ENCODE peak calls at places on chromosomes 2 and 18, in four cellular contexts. One of them, this sample, is unnamed.

GRCh38 chr2:31334311-31335026 is 80.1 kb downstream of the XDH start:
- DNase-seq in stimulated activated CD4-positive, alpha-beta T cell treated with anti-CD3 and anti-CD28 coated beads, Interleukin-15, amount 100 ng/mL, for 24 hours: no peak
- DNase-seq in cardiac fibroblast: peak
- DNase-seq in naive B cell: no peak
- DNase-seq in this sample: no peak

GRCh38 chr18:13361422-13361821 is 142.9 kb downstream of the LDLRAD4 start:
- DNase-seq in naive B cell: no peak
- DNase-seq in stimulated activated CD4-positive, alpha-beta T cell treated with anti-CD3 and anti-CD28 coated beads, Interleukin-15, amount 100 ng/mL, for 24 hours: no peak
- DNase-seq in cardiac fibroblast: no peak
- DNase-seq in this sample: no peak

GRCh38 chr2:30197570-30197969 is 33.8 kb upstream of the LBH start:
- DNase-seq in stimulated activated CD4-positive, alpha-beta T cell treated with anti-CD3 and anti-CD28 coated beads, Interleukin-15, amount 100 ng/mL, for 24 hours: no peak
- DNase-seq in cardiac fibroblast: no peak
- DNase-seq in naive B cell: no peak
- DNase-seq in this sample: no peak

GRCh38 chr2:161586517-161587167 is 37.6 kb upstream of the SLC4A10 start:
- DNase-seq in naive B cell: no peak
- DNase-seq in cardiac fibroblast: peak
- DNase-seq in stimulated activated CD4-positive, alpha-beta T cell treated with anti-CD3 and anti-CD28 coated beads, Interleukin-15, amount 100 ng/mL, for 24 hours: no peak
- DNase-seq in this sample: peak

GRCh38 chr2:70861774-70862644 is 26.4 kb upstream of the CD207 start:
- DNase-seq in stimulated activated CD4-positive, alpha-beta T cell treated with anti-CD3 and anti-CD28 coated beads, Interleukin-15, amount 100 ng/mL, for 24 hours: peak
- DNase-seq in naive B cell: peak
- DNase-seq in cardiac fibroblast: peak
- DNase-seq in this sample: peak

GRCh38 chr2:219249203-219249980 is 3.7 kb upstream of the TUBA4B start:
- DNase-seq in cardiac fibroblast: peak
- DNase-seq in naive B cell: peak
- DNase-seq in stimulated activated CD4-positive, alpha-beta T cell treated with anti-CD3 and anti-CD28 coated beads, Interleukin-15, amount 100 ng/mL, for 24 hours: peak
- DNase-seq in this sample: peak

GRCh38 chr18:9918016-9918680 is 4.3 kb downstream of the VAPA start:
- DNase-seq in naive B cell: no peak
- DNase-seq in stimulated activated CD4-positive, alpha-beta T cell treated with anti-CD3 and anti-CD28 coated beads, Interleukin-15, amount 100 ng/mL, for 24 hours: no peak
- DNase-seq in cardiac fibroblast: peak
- DNase-seq in this sample: no peak

GRCh38 chr2:106886916-106887758 is 1.2 kb upstream of the ST6GAL2 start:
- DNase-seq in stimulated activated CD4-positive, alpha-beta T cell treated with anti-CD3 and anti-CD28 coated beads, Interleukin-15, amount 100 ng/mL, for 24 hours: peak
- DNase-seq in cardiac fibroblast: peak
- DNase-seq in naive B cell: no peak
- DNase-seq in this sample: peak

GRCh38 chr2:170820647-170821630 is 4.3 kb downstream of the GAD1 start:
- DNase-seq in naive B cell: no peak
- DNase-seq in cardiac fibroblast: no peak
- DNase-seq in stimulated activated CD4-positive, alpha-beta T cell treated with anti-CD3 and anti-CD28 coated beads, Interleukin-15, amount 100 ng/mL, for 24 hours: no peak
- DNase-seq in this sample: peak

GRCh38 chr2:199956062-199956380 is 639 bp downstream of the MAIP1 start:
- DNase-seq in cardiac fibroblast: no peak
- DNase-seq in stimulated activated CD4-positive, alpha-beta T cell treated with anti-CD3 and anti-CD28 coated beads, Interleukin-15, amount 100 ng/mL, for 24 hours: no peak
- DNase-seq in naive B cell: no peak
- DNase-seq in this sample: no peak

GRCh38 chr2:11692966-11693521 is 23.0 kb upstream of the NTSR2 start:
- DNase-seq in cardiac fibroblast: peak
- DNase-seq in stimulated activated CD4-positive, alpha-beta T cell treated with anti-CD3 and anti-CD28 coated beads, Interleukin-15, amount 100 ng/mL, for 24 hours: peak
- DNase-seq in naive B cell: peak
- DNase-seq in this sample: peak

GRCh38 chr2:135203944-135204343 is 151.9 kb downstream of the RAB3GAP1 start:
- DNase-seq in stimulated activated CD4-positive, alpha-beta T cell treated with anti-CD3 and anti-CD28 coated beads, Interleukin-15, amount 100 ng/mL, for 24 hours: no peak
- DNase-seq in naive B cell: no peak
- DNase-seq in cardiac fibroblast: no peak
- DNase-seq in this sample: no peak

GRCh38 chr18:323253-323622 is 55.4 kb upstream of the THOC1 start:
- DNase-seq in stimulated activated CD4-positive, alpha-beta T cell treated with anti-CD3 and anti-CD28 coated beads, Interleukin-15, amount 100 ng/mL, for 24 hours: no peak
- DNase-seq in naive B cell: no peak
- DNase-seq in cardiac fibroblast: peak
- DNase-seq in this sample: no peak

GRCh38 chr2:8437228-8437948 is 244.5 kb upstream of the ID2 start:
- DNase-seq in stimulated activated CD4-positive, alpha-beta T cell treated with anti-CD3 and anti-CD28 coated beads, Interleukin-15, amount 100 ng/mL, for 24 hours: no peak
- DNase-seq in cardiac fibroblast: no peak
- DNase-seq in naive B cell: no peak
- DNase-seq in this sample: no peak

GRCh38 chr2:240591784-240592183 is 5.2 kb downstream of the CAPN10 start:
- DNase-seq in naive B cell: no peak
- DNase-seq in stimulated activated CD4-positive, alpha-beta T cell treated with anti-CD3 and anti-CD28 coated beads, Interleukin-15, amount 100 ng/mL, for 24 hours: no peak
- DNase-seq in cardiac fibroblast: no peak
- DNase-seq in this sample: no peak

GRCh38 chr2:54106631-54107454 is 8.6 kb upstream of the ACYP2 start:
- DNase-seq in stimulated activated CD4-positive, alpha-beta T cell treated with anti-CD3 and anti-CD28 coated beads, Interleukin-15, amount 100 ng/mL, for 24 hours: peak
- DNase-seq in naive B cell: peak
- DNase-seq in cardiac fibroblast: peak
- DNase-seq in this sample: peak

GRCh38 chr2:153077311-153077710 is 358.9 kb downstream of the ARL6IP6 start:
- DNase-seq in naive B cell: no peak
- DNase-seq in stimulated activated CD4-positive, alpha-beta T cell treated with anti-CD3 and anti-CD28 coated beads, Interleukin-15, amount 100 ng/mL, for 24 hours: no peak
- DNase-seq in cardiac fibroblast: no peak
- DNase-seq in this sample: no peak

This sample was measured in GM20000.